ENCODE peak calls at places on chromosomes 7 and 10, in four cellular contexts. A is H9, R is IMR-90, F is H1. C is an unnamed sample.

GRCh38 chr7:78232806-78233205 is 434.2 kb downstream of the PHTF2 start:
- DNase-seq in A (no peak), F (no peak), R (peak), C (no peak)

GRCh38 chr10:23035569-23035968 is 59.8 kb upstream of the MSRB2 start:
- DNase-seq in R (no peak), F (no peak), A (peak), C (peak)

GRCh38 chr7:55429835-55430499 is 64.8 kb downstream of the LANCL2 start:
- DNase-seq in F (no peak), A (no peak), R (no peak), C (no peak)

GRCh38 chr7:75734586-75735047 is 4.1 kb downstream of the HIP1 start:
- DNase-seq in A (no peak), F (no peak), R (peak), C (peak)

GRCh38 chr10:47255033-47255813 is 44.8 kb upstream of the GDF10 start:
- DNase-seq in R (no peak), A (peak), F (peak), C (no peak)

GRCh38 chr7:149787428-149788299 is 14.3 kb upstream of the ZNF467 start:
- DNase-seq in F (peak), R (no peak), A (peak), C (peak)

GRCh38 chr10:43135064-43135463 is 3.2 kb upstream of the CSGALNACT2 start:
- DNase-seq in R (no peak), A (no peak), F (no peak), C (no peak)

GRCh38 chr7:2082357-2083038 is 150.2 kb downstream of the MAD1L1 start:
- DNase-seq in R (peak), A (no peak), F (no peak), C (no peak)

GRCh38 chr10:89360153-89360552 is 17.7 kb upstream of the IFIT1B start:
- DNase-seq in F (no peak), R (no peak), A (no peak), C (no peak)

GRCh38 chr10:90447836-90448235 is 410.0 kb downstream of the HTR7 start:
- DNase-seq in F (no peak), A (no peak), R (no peak), C (no peak)

GRCh38 chr10:71860243-71861029 is 9.4 kb upstream of the PSAP start:
- DNase-seq in A (peak), R (peak), F (peak), C (peak)

GRCh38 chr7:126119981-126120380 is 1132.8 kb downstream of the GRM8 start:
- DNase-seq in A (no peak), R (no peak), F (no peak), C (no peak)

GRCh38 chr7:21054427-21055133 is 267.9 kb upstream of the SP8 start:
- DNase-seq in R (no peak), F (no peak), A (no peak), C (peak)

GRCh38 chr7:164882-165660 is 27.3 kb upstream of the FAM20C start:
- DNase-seq in A (no peak), R (no peak), F (no peak), C (no peak)

GRCh38 chr7:24701232-24701898 is 55.9 kb downstream of the GSDME start:
- DNase-seq in A (no peak), R (peak), F (no peak), C (peak)

GRCh38 chr10:62554632-62555199 is 180.5 kb downstream of the ZNF365 start:
- DNase-seq in F (no peak), A (peak), R (peak), C (peak)

GRCh38 chr10:17188644-17189172 is 12.8 kb downstream of the TRDMT1 start:
- DNase-seq in R (no peak), A (no peak), F (no peak), C (no peak)

GRCh38 chr7:35878356-35878755 is 77.5 kb downstream of the SEPTIN7 start:
- DNase-seq in A (no peak), R (peak), F (no peak), C (no peak)

GRCh38 chr10:12405342-12406320 is 56.3 kb downstream of the CAMK1D start:
- DNase-seq in F (no peak), A (no peak), R (peak), C (no peak)

GRCh38 chr10:44860811-44861751 is 50.1 kb upstream of the TMEM72 start:
- DNase-seq in F (peak), A (no peak), R (peak), C (peak)

GRCh38 chr7:156927571-156928405 is 21.7 kb upstream of the NOM1 start:
- DNase-seq in R (no peak), F (no peak), A (no peak), C (no peak)

GRCh38 chr10:121687094-121687850 is 89.0 kb upstream of the FGFR2 start:
- DNase-seq in A (no peak), F (no peak), R (no peak), C (no peak)

GRCh38 chr10:13329565-13329964 is 18.5 kb downstream of the SEPHS1 start:
- DNase-seq in F (no peak), R (no peak), A (no peak), C (no peak)

GRCh38 chr10:99080275-99080816 is 155.3 kb downstream of the HPSE2 start:
- DNase-seq in F (no peak), R (no peak), A (no peak), C (no peak)

GRCh38 chr10:112559328-112559727 is 112.3 kb downstream of the VTI1A start:
- DNase-seq in R (no peak), F (no peak), A (no peak), C (no peak)

GRCh38 chr10:124641282-124642075 is 102.7 kb downstream of the FAM53B start:
- DNase-seq in F (no peak), A (no peak), R (peak), C (no peak)

GRCh38 chr7:74254858-74255379 is 720 bp upstream of the RFC2 start:
- DNase-seq in R (no peak), A (no peak), F (no peak), C (no peak)

GRCh38 chr10:77552252-77552651 is 85.4 kb downstream of the KCNMA1 start:
- DNase-seq in F (no peak), A (no peak), R (no peak), C (no peak)

GRCh38 chr7:30688718-30689221 is 6.5 kb upstream of the CRHR2 start:
- DNase-seq in A (peak), F (no peak), R (no peak), C (peak)

GRCh38 chr10:121266370-121266769 is 331.9 kb downstream of the FGFR2 start:
- DNase-seq in A (no peak), F (no peak), R (no peak), C (no peak)

GRCh38 chr10:132589015-132589414 is 51.4 kb downstream of the INPP5A start:
- DNase-seq in F (no peak), R (no peak), A (no peak), C (no peak)

GRCh38 chr7:72298912-72299311 is 113.2 kb downstream of the CALN1 start:
- DNase-seq in A (no peak), R (no peak), F (no peak), C (no peak)

GRCh38 chr10:3467052-3467906 is 294.7 kb upstream of the PITRM1 start:
- DNase-seq in F (no peak), R (peak), A (peak), C (peak)

GRCh38 chr7:193538-194256 is 1.3 kb downstream of the FAM20C start:
- DNase-seq in F (no peak), A (no peak), R (no peak), C (peak)

GRCh38 chr10:47283848-47284247 is 16.1 kb upstream of the GDF10 start:
- DNase-seq in F (no peak), A (no peak), R (no peak), C (no peak)

GRCh38 chr7:69674701-69675182 is 76.5 kb downstream of the AUTS2 start:
- DNase-seq in A (no peak), F (no peak), R (no peak), C (no peak)

GRCh38 chr10:34016541-34016940 is 682.1 kb upstream of the NRP1 start:
- DNase-seq in R (no peak), A (no peak), F (no peak), C (no peak)

GRCh38 chr7:100371561-100372171 is 1.6 kb upstream of the PILRA start:
- DNase-seq in R (no peak), F (no peak), A (no peak), C (peak)

GRCh38 chr7:100372256-100372655 is 1.0 kb upstream of the PILRA start:
- DNase-seq in A (no peak), R (peak), F (no peak), C (peak)

GRCh38 chr7:100369105-100369504 is 4.2 kb upstream of the PILRA start:
- DNase-seq in F (no peak), A (no peak), R (no peak), C (no peak)

GRCh38 chr7:100370746-100371145 is 2.5 kb upstream of the PILRA start:
- DNase-seq in A (no peak), F (no peak), R (no peak), C (no peak)

GRCh38 chr7:100370303-100370702 is 3.0 kb upstream of the PILRA start:
- DNase-seq in A (peak), R (no peak), F (no peak), C (peak)
- H4K5ac ChIP-seq in A (no peak), R (no peak), F (no peak), C (no peak)

GRCh38 chr10:49038711-49039110 is 76.6 kb downstream of the VSTM4 start:
- DNase-seq in R (no peak), A (no peak), F (no peak), C (no peak)
- H3K23ac ChIP-seq in R (no peak), A (no peak), F (no peak), C (no peak)

DNA sequence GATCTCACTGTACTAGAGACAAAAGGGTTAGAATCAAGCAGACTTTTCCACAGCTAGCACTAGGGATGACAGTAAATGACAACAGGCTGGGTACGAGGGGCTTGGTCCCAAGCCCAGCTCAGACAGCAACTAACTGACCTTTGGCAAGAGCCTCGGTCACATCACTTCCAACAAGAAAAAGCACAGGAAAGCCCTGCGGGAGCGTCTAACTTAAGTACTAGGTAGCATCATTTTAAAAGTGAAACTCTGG is 22.8 kb downstream of the CALML3 start:
- DNase-seq in R (no peak), F (no peak), A (no peak), C (no peak)
- H4K8ac ChIP-seq in R (peak), F (peak), A (no peak), C (no peak)

DNA sequence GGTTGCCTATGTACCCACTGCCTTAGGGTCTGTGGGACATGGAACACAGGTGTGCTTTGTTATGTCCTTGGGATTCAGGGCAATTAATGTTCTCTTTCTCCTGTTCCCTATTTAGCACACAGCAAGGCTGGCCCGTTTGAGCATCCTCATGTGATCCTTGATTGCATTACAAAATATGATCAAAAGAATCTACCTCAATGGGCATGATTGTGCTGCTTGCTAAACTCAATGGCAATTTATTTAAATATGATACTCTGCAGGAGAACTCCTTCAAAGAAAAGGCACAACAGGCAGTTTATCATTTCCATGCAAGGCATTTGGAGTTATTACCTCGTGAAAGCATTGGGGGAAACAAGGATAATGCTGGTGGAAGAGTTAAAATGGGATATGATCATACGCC is 22.5 kb downstream of the TWIST1 start:
- DNase-seq in R (no peak), A (no peak), F (no peak), C (no peak)
- H4K5ac ChIP-seq in R (no peak), A (no peak), F (no peak), C (no peak)

DNA sequence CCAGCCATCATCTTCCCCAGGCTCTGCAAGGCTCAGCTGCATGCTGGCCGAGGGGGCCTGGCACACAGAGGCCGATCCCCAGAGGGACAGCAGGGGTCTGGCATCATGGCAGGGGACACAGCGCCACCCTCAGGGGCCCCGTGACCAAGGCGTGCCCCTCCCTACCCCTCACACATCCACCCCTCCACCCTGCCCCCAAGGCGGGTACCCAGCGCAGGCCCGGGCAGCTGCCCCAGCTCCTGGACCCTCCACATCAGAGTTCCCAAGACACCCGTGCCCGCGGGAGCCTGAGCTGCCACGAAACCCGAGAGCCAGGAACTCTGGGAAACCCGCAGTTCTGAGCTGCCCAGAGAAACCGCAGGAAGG is 46.5 kb upstream of the TNRC18 start:
- DNase-seq in F (no peak), A (no peak), R (no peak), C (no peak)
- H3K23ac ChIP-seq in F (no peak), A (no peak), R (no peak), C (no peak)